ENCODE peak calls at places on chromosomes 7 and 10, in eight cellular contexts. One of them, this sample, is unnamed.

GRCh38 chr7:117259626-117260025 is 63.2 kb downstream of the WNT2 start:
- DNase-seq in adrenal gland: no peak
- DNase-seq in A673: no peak
- DNase-seq in astrocyte: peak
- DNase-seq in Peyer's patch: no peak
- DNase-seq in PC-3: no peak
- DNase-seq in right atrium auricular region: no peak
- DNase-seq in stomach: no peak
- DNase-seq in this sample: no peak

GRCh38 chr7:88322151-88322550 is 15.5 kb upstream of the STEAP4 start:
- DNase-seq in adrenal gland: no peak
- DNase-seq in A673: no peak
- DNase-seq in astrocyte: no peak
- DNase-seq in Peyer's patch: no peak
- DNase-seq in PC-3: no peak
- DNase-seq in right atrium auricular region: no peak
- DNase-seq in stomach: no peak
- DNase-seq in this sample: no peak

GRCh38 chr7:39342763-39343162 is 223.4 kb upstream of the YAE1 start:
- DNase-seq in adrenal gland: no peak
- DNase-seq in A673: no peak
- DNase-seq in astrocyte: no peak
- DNase-seq in Peyer's patch: no peak
- DNase-seq in PC-3: no peak
- DNase-seq in right atrium auricular region: no peak
- DNase-seq in stomach: no peak
- DNase-seq in this sample: no peak

GRCh38 chr10:83050815-83051214 is 1088.5 kb upstream of the GHITM start:
- DNase-seq in adrenal gland: no peak
- DNase-seq in A673: no peak
- DNase-seq in astrocyte: no peak
- DNase-seq in Peyer's patch: no peak
- DNase-seq in PC-3: no peak
- DNase-seq in right atrium auricular region: no peak
- DNase-seq in stomach: no peak
- DNase-seq in this sample: no peak

GRCh38 chr10:123786896-123787295 is 104.7 kb downstream of the CPXM2 start:
- DNase-seq in adrenal gland: no peak
- DNase-seq in A673: no peak
- DNase-seq in astrocyte: no peak
- DNase-seq in Peyer's patch: no peak
- DNase-seq in PC-3: no peak
- DNase-seq in right atrium auricular region: no peak
- DNase-seq in stomach: no peak
- DNase-seq in this sample: no peak

GRCh38 chr10:119770928-119771327 is 45.1 kb downstream of the INPP5F start:
- DNase-seq in adrenal gland: no peak
- DNase-seq in A673: no peak
- DNase-seq in astrocyte: peak
- DNase-seq in Peyer's patch: no peak
- DNase-seq in PC-3: no peak
- DNase-seq in right atrium auricular region: no peak
- DNase-seq in stomach: no peak
- DNase-seq in this sample: no peak

GRCh38 chr7:44187636-44188416 is 1.4 kb downstream of the GCK start:
- DNase-seq in adrenal gland: no peak
- DNase-seq in A673: no peak
- DNase-seq in astrocyte: no peak
- DNase-seq in Peyer's patch: no peak
- DNase-seq in PC-3: no peak
- DNase-seq in right atrium auricular region: peak
- DNase-seq in stomach: no peak
- DNase-seq in this sample: no peak

GRCh38 chr10:79391231-79392019 is 44.2 kb downstream of the PPIF start:
- DNase-seq in adrenal gland: no peak
- DNase-seq in A673: no peak
- DNase-seq in astrocyte: no peak
- DNase-seq in Peyer's patch: no peak
- DNase-seq in PC-3: no peak
- DNase-seq in right atrium auricular region: peak
- DNase-seq in stomach: peak
- DNase-seq in this sample: no peak

GRCh38 chr7:34096135-34096775 is 190.9 kb downstream of the BMPER start:
- DNase-seq in adrenal gland: peak
- DNase-seq in A673: no peak
- DNase-seq in astrocyte: peak
- DNase-seq in Peyer's patch: no peak
- DNase-seq in PC-3: peak
- DNase-seq in right atrium auricular region: peak
- DNase-seq in stomach: peak
- DNase-seq in this sample: no peak

GRCh38 chr10:97888641-97889262 is 39.1 kb downstream of the GOLGA7B start:
- DNase-seq in adrenal gland: peak
- DNase-seq in A673: peak
- DNase-seq in astrocyte: peak
- DNase-seq in Peyer's patch: no peak
- DNase-seq in PC-3: peak
- DNase-seq in right atrium auricular region: no peak
- DNase-seq in stomach: peak
- DNase-seq in this sample: peak
- TF ChIP-seq CTCF in adrenal gland: no peak
- TF ChIP-seq CTCF in A673: no peak
- TF ChIP-seq CTCF in astrocyte: no peak
- TF ChIP-seq CTCF in Peyer's patch: no peak
- TF ChIP-seq CTCF in PC-3: peak
- TF ChIP-seq CTCF in right atrium auricular region: no peak
- TF ChIP-seq CTCF in stomach: no peak
- TF ChIP-seq CTCF in this sample: no peak

GRCh38 chr7:112336261-112336660 is 114.0 kb upstream of the IFRD1 start:
- DNase-seq in adrenal gland: no peak
- DNase-seq in A673: no peak
- DNase-seq in astrocyte: no peak
- DNase-seq in Peyer's patch: no peak
- DNase-seq in PC-3: no peak
- DNase-seq in right atrium auricular region: no peak
- DNase-seq in stomach: no peak
- DNase-seq in this sample: no peak

GRCh38 chr7:112337177-112337576 is 113.1 kb upstream of the IFRD1 start:
- DNase-seq in adrenal gland: no peak
- DNase-seq in A673: no peak
- DNase-seq in astrocyte: peak
- DNase-seq in Peyer's patch: no peak
- DNase-seq in PC-3: no peak
- DNase-seq in right atrium auricular region: no peak
- DNase-seq in stomach: no peak
- DNase-seq in this sample: no peak

GRCh38 chr7:112334366-112334765 is 115.9 kb upstream of the IFRD1 start:
- DNase-seq in adrenal gland: no peak
- DNase-seq in A673: peak
- DNase-seq in astrocyte: no peak
- DNase-seq in Peyer's patch: no peak
- DNase-seq in PC-3: no peak
- DNase-seq in right atrium auricular region: no peak
- DNase-seq in stomach: no peak
- DNase-seq in this sample: no peak

GRCh38 chr7:112331495-112331894 is 118.8 kb upstream of the IFRD1 start:
- DNase-seq in adrenal gland: no peak
- DNase-seq in A673: no peak
- DNase-seq in astrocyte: no peak
- DNase-seq in Peyer's patch: no peak
- DNase-seq in PC-3: no peak
- DNase-seq in right atrium auricular region: no peak
- DNase-seq in stomach: no peak
- DNase-seq in this sample: no peak
- H3K27ac ChIP-seq in adrenal gland: no peak
- H3K27ac ChIP-seq in A673: no peak
- H3K27ac ChIP-seq in astrocyte: no peak
- H3K27ac ChIP-seq in Peyer's patch: no peak
- H3K27ac ChIP-seq in PC-3: no peak
- H3K27ac ChIP-seq in right atrium auricular region: no peak
- H3K27ac ChIP-seq in stomach: no peak
- H3K27ac ChIP-seq in this sample: no peak

DNA sequence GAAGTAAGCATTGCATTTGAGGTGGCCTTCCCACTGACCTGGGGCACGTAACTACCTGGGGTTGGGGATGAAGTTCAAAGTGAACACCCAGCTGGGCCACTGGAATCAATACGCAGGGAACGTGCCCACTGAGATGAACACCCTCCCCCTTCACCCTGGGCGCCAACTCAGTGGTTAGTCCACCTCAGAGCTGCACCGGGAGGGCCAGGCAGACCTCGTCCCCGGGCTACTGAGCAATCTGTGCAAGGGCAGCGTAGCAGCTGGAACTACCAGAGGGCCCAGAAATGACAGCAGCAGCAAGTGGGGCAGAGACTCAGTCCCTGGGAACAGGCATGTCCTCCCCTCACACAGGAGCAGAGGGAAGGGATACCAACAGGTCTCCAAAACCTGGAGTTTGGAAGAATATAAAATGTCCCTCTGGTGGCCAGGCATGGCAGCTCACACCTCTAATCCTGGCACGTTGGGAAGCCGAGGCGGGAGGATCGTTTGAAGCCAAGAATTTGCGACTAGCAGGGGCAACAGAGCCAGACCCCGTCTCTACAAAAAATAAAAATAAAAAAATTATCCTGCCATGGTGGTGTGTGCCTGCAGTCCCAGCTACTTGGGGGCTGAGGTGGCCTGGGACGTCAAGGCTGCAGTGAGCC is 143.9 kb downstream of the SH3PXD2A start:
- DNase-seq in adrenal gland: no peak
- DNase-seq in A673: no peak
- DNase-seq in astrocyte: no peak
- DNase-seq in Peyer's patch: no peak
- DNase-seq in PC-3: no peak
- DNase-seq in right atrium auricular region: no peak
- DNase-seq in stomach: no peak
- DNase-seq in this sample: no peak
- TF ChIP-seq CTCF in adrenal gland: no peak
- TF ChIP-seq CTCF in A673: peak
- TF ChIP-seq CTCF in astrocyte: no peak
- TF ChIP-seq CTCF in Peyer's patch: peak
- TF ChIP-seq CTCF in PC-3: no peak
- TF ChIP-seq CTCF in right atrium auricular region: peak
- TF ChIP-seq CTCF in stomach: no peak
- TF ChIP-seq CTCF in this sample: no peak

GRCh38 chr7:134919240-134919641 is 67.1 kb upstream of the AGBL3 start:
- DNase-seq in adrenal gland: no peak
- DNase-seq in A673: no peak
- DNase-seq in astrocyte: no peak
- DNase-seq in Peyer's patch: no peak
- DNase-seq in PC-3: peak
- DNase-seq in right atrium auricular region: no peak
- DNase-seq in stomach: no peak
- DNase-seq in this sample: no peak
- H3K27ac ChIP-seq in adrenal gland: no peak
- H3K27ac ChIP-seq in A673: no peak
- H3K27ac ChIP-seq in astrocyte: peak
- H3K27ac ChIP-seq in Peyer's patch: no peak
- H3K27ac ChIP-seq in PC-3: peak
- H3K27ac ChIP-seq in right atrium auricular region: no peak
- H3K27ac ChIP-seq in stomach: peak
- H3K27ac ChIP-seq in this sample: no peak

DNA sequence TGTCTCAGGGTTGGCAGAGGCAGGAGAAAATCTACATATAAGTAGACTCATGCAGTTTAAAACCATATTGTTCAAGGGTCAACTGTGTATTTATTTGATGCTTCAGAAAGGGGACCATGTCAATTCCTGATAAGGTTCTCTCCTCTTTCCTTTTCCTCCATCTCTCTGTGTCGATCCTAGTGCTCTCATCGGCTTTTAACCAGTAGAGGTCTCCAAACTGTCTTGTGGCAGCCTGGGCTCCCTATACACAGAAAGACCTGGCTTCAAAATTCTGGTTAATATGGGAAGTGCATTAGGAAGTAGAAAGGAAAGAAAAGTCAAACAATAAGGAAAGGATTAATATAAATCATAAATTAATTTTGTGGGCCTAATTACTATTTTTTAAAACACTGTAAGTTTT is 304.4 kb upstream of the C7orf33 start:
- DNase-seq in adrenal gland: no peak
- DNase-seq in A673: peak
- DNase-seq in astrocyte: no peak
- DNase-seq in Peyer's patch: no peak
- DNase-seq in PC-3: peak
- DNase-seq in right atrium auricular region: no peak
- DNase-seq in stomach: no peak
- DNase-seq in this sample: peak
- TF ChIP-seq CTCF in adrenal gland: peak
- TF ChIP-seq CTCF in A673: peak
- TF ChIP-seq CTCF in astrocyte: peak
- TF ChIP-seq CTCF in Peyer's patch: peak
- TF ChIP-seq CTCF in PC-3: peak
- TF ChIP-seq CTCF in right atrium auricular region: peak
- TF ChIP-seq CTCF in stomach: no peak
- TF ChIP-seq CTCF in this sample: peak

GRCh38 chr10:74841265-74841973 is 15.0 kb downstream of the KAT6B start:
- DNase-seq in adrenal gland: peak
- DNase-seq in A673: no peak
- DNase-seq in astrocyte: peak
- DNase-seq in Peyer's patch: no peak
- DNase-seq in PC-3: no peak
- DNase-seq in right atrium auricular region: no peak
- DNase-seq in stomach: peak
- DNase-seq in this sample: no peak

GRCh38 chr10:74839708-74840107 is 13.3 kb downstream of the KAT6B start:
- DNase-seq in adrenal gland: no peak
- DNase-seq in A673: no peak
- DNase-seq in astrocyte: no peak
- DNase-seq in Peyer's patch: no peak
- DNase-seq in PC-3: no peak
- DNase-seq in right atrium auricular region: no peak
- DNase-seq in stomach: no peak
- DNase-seq in this sample: no peak

GRCh38 chr10:74846958-74847357 is 20.6 kb downstream of the KAT6B start:
- DNase-seq in adrenal gland: no peak
- DNase-seq in A673: no peak
- DNase-seq in astrocyte: no peak
- DNase-seq in Peyer's patch: no peak
- DNase-seq in PC-3: no peak
- DNase-seq in right atrium auricular region: no peak
- DNase-seq in stomach: no peak
- DNase-seq in this sample: no peak

GRCh38 chr10:74837750-74838149 is 11.3 kb downstream of the KAT6B start:
- DNase-seq in adrenal gland: no peak
- DNase-seq in A673: no peak
- DNase-seq in astrocyte: no peak
- DNase-seq in Peyer's patch: no peak
- DNase-seq in PC-3: no peak
- DNase-seq in right atrium auricular region: no peak
- DNase-seq in stomach: no peak
- DNase-seq in this sample: no peak

GRCh38 chr10:74842301-74842700 is 15.9 kb downstream of the KAT6B start:
- DNase-seq in adrenal gland: no peak
- DNase-seq in A673: no peak
- DNase-seq in astrocyte: peak
- DNase-seq in Peyer's patch: no peak
- DNase-seq in PC-3: no peak
- DNase-seq in right atrium auricular region: no peak
- DNase-seq in stomach: no peak
- DNase-seq in this sample: no peak
- H3K27ac ChIP-seq in adrenal gland: no peak
- H3K27ac ChIP-seq in A673: no peak
- H3K27ac ChIP-seq in astrocyte: no peak
- H3K27ac ChIP-seq in Peyer's patch: no peak
- H3K27ac ChIP-seq in PC-3: no peak
- H3K27ac ChIP-seq in right atrium auricular region: peak
- H3K27ac ChIP-seq in stomach: no peak
- H3K27ac ChIP-seq in this sample: no peak